ENCODE peak calls at places on chromosomes 1 and 21, in four cellular contexts. G is heart right ventricle; R is CD8-positive, alpha-beta T cell; L is upper lobe of right lung. Z is an unnamed sample. For H3K4me1 and H3K27me3, the result is how much of the 10 kb centered on the place peaks cover.

GRCh38 chr1:235901461-235901860 is 34.8 kb upstream of the LYST start:
- DNase-seq in G (no peak), R (no peak), L (no peak), Z (no peak)

GRCh38 chr1:11880911-11881748 is 22.4 kb upstream of the NPPB start:
- DNase-seq in G (peak), R (no peak), L (no peak), Z (no peak)

GRCh38 chr1:153434746-153435455 is 18.6 kb downstream of the S100A7A start:
- DNase-seq in G (no peak), R (no peak), L (no peak), Z (no peak)

GRCh38 chr1:192485692-192486436 is 89.7 kb upstream of the RGS1 start:
- DNase-seq in G (peak), R (no peak), L (no peak), Z (no peak)

GRCh38 chr1:223374064-223374610 is 10.2 kb upstream of the SUSD4 start:
- DNase-seq in G (no peak), R (no peak), L (no peak), Z (no peak)

GRCh38 chr1:33710989-33711388 is 152.9 kb upstream of the HMGB4 start:
- DNase-seq in G (no peak), R (no peak), L (no peak), Z (no peak)

GRCh38 chr1:18072066-18072465 is 35.5 kb upstream of the IGSF21 start:
- DNase-seq in G (no peak), R (no peak), L (no peak), Z (no peak)

GRCh38 chr1:228420968-228421826 is 4.5 kb upstream of the TRIM17 start:
- DNase-seq in G (no peak), R (no peak), L (no peak), Z (no peak)

GRCh38 chr1:117821782-117822447 is 107.5 kb downstream of the GDAP2 start:
- DNase-seq in G (no peak), R (no peak), L (no peak), Z (no peak)

GRCh38 chr21:14846619-14847018 is 218.2 kb downstream of the NRIP1 start:
- DNase-seq in G (no peak), R (no peak), L (no peak), Z (no peak)

GRCh38 chr1:226414098-226414698 is 6.3 kb upstream of the PARP1 start:
- DNase-seq in G (no peak), R (no peak), L (no peak), Z (no peak)

GRCh38 chr1:97826820-97827219 is 94.0 kb downstream of the DPYD start:
- DNase-seq in G (no peak), R (no peak), L (no peak), Z (no peak)

DNA sequence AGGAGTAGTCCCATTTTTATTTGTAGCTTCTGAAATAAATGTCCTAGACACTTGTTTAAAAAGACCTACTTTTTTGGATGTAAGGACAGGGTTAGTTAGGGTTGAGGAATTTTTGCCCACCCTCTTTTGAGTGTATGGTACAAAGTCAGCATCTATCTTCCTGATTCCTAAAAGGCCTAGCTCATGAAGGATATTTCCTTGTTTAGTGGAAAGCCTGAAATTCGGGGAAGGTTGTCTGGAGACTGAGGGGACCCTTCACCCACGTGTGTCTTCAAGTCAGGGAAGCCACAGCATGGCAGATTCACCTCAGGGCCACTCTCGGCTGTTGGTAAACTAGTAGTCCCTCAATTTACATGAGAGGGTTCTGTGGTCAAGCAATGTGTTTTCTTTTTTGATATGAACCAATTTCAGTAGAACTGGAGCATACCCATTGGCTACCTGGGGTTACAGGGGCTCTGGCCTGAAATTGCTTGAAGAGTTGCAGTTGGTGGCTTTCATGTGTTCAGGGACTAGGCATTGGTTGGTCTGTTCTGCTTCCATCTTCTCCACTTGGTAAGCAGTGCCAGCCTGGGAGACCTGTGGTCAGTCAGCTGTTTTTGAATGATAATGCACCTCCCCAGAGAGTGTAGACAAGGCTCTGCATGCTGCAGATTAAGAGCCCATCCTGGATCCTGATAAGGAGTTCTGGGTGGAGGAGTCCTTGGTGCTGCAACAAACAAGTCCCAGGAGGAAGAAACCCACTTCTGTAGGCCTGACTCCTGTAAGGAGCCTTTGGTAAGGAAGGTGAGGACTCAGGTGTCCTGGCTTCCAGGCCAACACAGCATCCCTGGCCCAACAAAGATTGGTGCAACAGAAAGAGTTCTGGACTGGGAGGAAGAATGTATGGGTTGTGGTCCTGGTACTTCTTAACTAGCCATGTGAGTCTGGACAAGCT is 6.3 kb downstream of the BTG2 start:
- DNase-seq in G (no peak), R (no peak), L (no peak), Z (no peak)
- H3K4me1 ChIP-seq in G (under half), R (half or more), L (under half), Z (under half)

GRCh38 chr1:232279909-232280308 is 350.0 kb downstream of the SIPA1L2 start:
- DNase-seq in G (no peak), R (no peak), L (no peak), Z (no peak)

GRCh38 chr1:232285138-232285537 is 344.8 kb downstream of the SIPA1L2 start:
- DNase-seq in G (no peak), R (no peak), L (no peak), Z (no peak)

GRCh38 chr1:232280910-232281309 is 349.0 kb downstream of the SIPA1L2 start:
- DNase-seq in G (no peak), R (no peak), L (no peak), Z (no peak)

GRCh38 chr1:232283864-232284263 is 346.1 kb downstream of the SIPA1L2 start:
- DNase-seq in G (no peak), R (no peak), L (no peak), Z (no peak)

DNA sequence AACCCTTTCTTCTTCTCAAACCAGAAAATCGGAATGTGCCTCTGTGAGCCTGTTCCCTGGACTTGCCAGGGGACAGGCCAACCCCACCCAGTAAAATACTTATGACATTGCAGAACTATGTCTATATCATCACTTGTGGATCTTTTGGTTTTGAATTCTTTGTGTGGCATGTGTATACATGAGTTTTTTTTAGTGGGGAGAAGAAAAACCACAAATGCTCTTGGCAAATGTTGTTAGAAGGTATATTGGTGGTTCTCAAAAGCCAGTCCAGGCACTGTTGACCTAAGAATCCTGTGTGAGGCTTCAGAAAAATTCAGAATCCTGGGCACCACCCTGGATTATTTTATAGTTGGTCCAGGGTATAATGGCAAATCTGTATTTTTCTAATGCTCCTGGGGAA is 347.4 kb downstream of the SIPA1L2 start:
- DNase-seq in G (no peak), R (no peak), L (no peak), Z (no peak)
- H3K4me3 ChIP-seq in G (no peak), R (no peak), L (no peak), Z (no peak)

GRCh38 chr1:205343431-205344009 is 13.2 kb downstream of the KLHDC8A start:
- DNase-seq in G (no peak), R (no peak), L (peak), Z (no peak)
- H3K27me3 ChIP-seq in G (half or more), R (under half), L (under half), Z (under half)

GRCh38 chr1:167496962-167497619 is 21.2 kb downstream of the CD247 start:
- DNase-seq in G (no peak), R (no peak), L (no peak), Z (no peak)
- H3K4me1 ChIP-seq in G (under half), R (half or more), L (under half), Z (half or more)

Z was measured in naive thymus-derived CD4-positive, alpha-beta T cell.